ENCODE peak calls at places on chromosomes 13 and 19, in four cellular contexts. U, V, M and O are unnamed samples.

GRCh38 chr13:45682494-45683008 is 19.6 kb upstream of the CBY2 start:
- DNase-seq in U (no peak), V (no peak), M (no peak), O (no peak)

GRCh38 chr19:48480151-48480475 is 10.9 kb downstream of the CYTH2 start:
- DNase-seq in U (peak), V (no peak), M (peak), O (no peak)

GRCh38 chr19:3163230-3163886 is 15.2 kb upstream of the S1PR4 start:
- DNase-seq in U (peak), V (peak), M (peak), O (no peak)

GRCh38 chr19:19652482-19653295 is 9.2 kb upstream of the GMIP start:
- DNase-seq in U (no peak), V (no peak), M (no peak), O (no peak)

GRCh38 chr13:98925949-98926348 is 51.9 kb downstream of the DOCK9 start:
- DNase-seq in U (no peak), V (no peak), M (no peak), O (no peak)

GRCh38 chr13:105914637-105915036 is 620.8 kb downstream of the EFNB2 start:
- DNase-seq in U (no peak), V (no peak), M (no peak), O (no peak)

GRCh38 chr13:44767257-44767656 is 191.1 kb upstream of the TSC22D1 start:
- DNase-seq in U (no peak), V (no peak), M (no peak), O (no peak)

GRCh38 chr13:40457844-40458243 is 208.6 kb downstream of the FOXO1 start:
- DNase-seq in U (no peak), V (no peak), M (no peak), O (no peak)

GRCh38 chr13:44930907-44931676 is 58.2 kb downstream of the NUFIP1 start:
- DNase-seq in U (no peak), V (no peak), M (no peak), O (no peak)

GRCh38 chr13:47945738-47946137 is 55.3 kb downstream of the SUCLA2 start:
- DNase-seq in U (no peak), V (no peak), M (no peak), O (no peak)

GRCh38 chr13:35489050-35489449 is 12.6 kb upstream of the MAB21L1 start:
- DNase-seq in U (no peak), V (no peak), M (no peak), O (no peak)

GRCh38 chr13:19781526-19781925 is 1.2 kb downstream of the PSPC1 start:
- DNase-seq in U (no peak), V (no peak), M (no peak), O (no peak)

GRCh38 chr19:13978306-13978705 is 26.0 kb downstream of the DCAF15 start:
- DNase-seq in U (peak), V (no peak), M (peak), O (peak)

GRCh38 chr13:112942689-112943308 is 26.2 kb upstream of the MCF2L start:
- DNase-seq in U (peak), V (peak), M (peak), O (peak)

GRCh38 chr19:55273978-55274707 is 5.8 kb downstream of the HSPBP1 start:
- DNase-seq in U (no peak), V (no peak), M (no peak), O (no peak)

GRCh38 chr19:48755787-48756674 is 707 bp downstream of the FGF21 start:
- DNase-seq in U (no peak), V (no peak), M (no peak), O (no peak)

GRCh38 chr19:46254776-46255175 is 25.2 kb downstream of the IGFL1 start:
- DNase-seq in U (no peak), V (no peak), M (no peak), O (no peak)

GRCh38 chr19:19151418-19151817 is 13.1 kb upstream of the TMEM161A start:
- DNase-seq in U (no peak), V (no peak), M (no peak), O (no peak)

GRCh38 chr19:55352746-55353145 is 1.8 kb downstream of the COX6B2 start:
- DNase-seq in U (no peak), V (no peak), M (no peak), O (no peak)

GRCh38 chr19:35155441-35155840 is 906 bp downstream of the FXYD5 start:
- DNase-seq in U (no peak), V (no peak), M (no peak), O (no peak)

GRCh38 chr13:46516624-46517318 is 36.2 kb upstream of the LRCH1 start:
- DNase-seq in U (peak), V (no peak), M (no peak), O (no peak)

GRCh38 chr19:48102870-48103751 is 7.5 kb downstream of the PLA2G4C start:
- DNase-seq in U (no peak), V (peak), M (no peak), O (no peak)

GRCh38 chr13:66305960-66306617 is 924.0 kb downstream of the PCDH9 start:
- DNase-seq in U (no peak), V (no peak), M (no peak), O (no peak)

GRCh38 chr13:60112771-60113170 is 51.0 kb downstream of the DIAPH3 start:
- DNase-seq in U (no peak), V (no peak), M (no peak), O (no peak)

GRCh38 chr13:43545317-43545874 is 241.4 kb downstream of the ENOX1 start:
- DNase-seq in U (peak), V (no peak), M (peak), O (no peak)

GRCh38 chr19:42352216-42352892 is 26.9 kb downstream of the MEGF8 start:
- DNase-seq in U (no peak), V (no peak), M (no peak), O (no peak)

GRCh38 chr19:16326401-16327130 is 1.9 kb downstream of the KLF2 start:
- DNase-seq in U (no peak), V (no peak), M (peak), O (no peak)

GRCh38 chr13:102333320-102334181 is 68.3 kb downstream of the FGF14 start:
- DNase-seq in U (no peak), V (no peak), M (no peak), O (no peak)

GRCh38 chr19:1854032-1854541 is 5.8 kb upstream of the REXO1 start:
- DNase-seq in U (no peak), V (no peak), M (no peak), O (no peak)

GRCh38 chr13:51585234-51585672 is 991 bp downstream of the WDFY2 start:
- DNase-seq in U (peak), V (no peak), M (no peak), O (no peak)

GRCh38 chr13:112242777-112243176 is 133.4 kb upstream of the SPACA7 start:
- DNase-seq in U (no peak), V (no peak), M (no peak), O (peak)

GRCh38 chr13:26502826-26503225 is 54.7 kb upstream of the WASF3 start:
- DNase-seq in U (peak), V (no peak), M (peak), O (no peak)

GRCh38 chr19:34828156-34828555 is 55.1 kb upstream of the ZNF599 start:
- DNase-seq in U (no peak), V (no peak), M (no peak), O (no peak)

GRCh38 chr13:108948269-108948671 is 318.9 kb downstream of the MYO16 start:
- DNase-seq in U (no peak), V (peak), M (no peak), O (no peak)

GRCh38 chr19:29264897-29265296 is 51.9 kb upstream of the UQCRFS1 start:
- DNase-seq in U (no peak), V (no peak), M (no peak), O (peak)

GRCh38 chr13:97934590-97934989 is 18.9 kb upstream of the IPO5 start:
- DNase-seq in U (no peak), V (no peak), M (no peak), O (peak)

GRCh38 chr19:50311723-50312635 is 17.2 kb downstream of the KCNC3 start:
- DNase-seq in U (no peak), V (peak), M (peak), O (no peak)
- H3K4me3 ChIP-seq in U (no peak), V (peak), M (peak), O (no peak)

DNA sequence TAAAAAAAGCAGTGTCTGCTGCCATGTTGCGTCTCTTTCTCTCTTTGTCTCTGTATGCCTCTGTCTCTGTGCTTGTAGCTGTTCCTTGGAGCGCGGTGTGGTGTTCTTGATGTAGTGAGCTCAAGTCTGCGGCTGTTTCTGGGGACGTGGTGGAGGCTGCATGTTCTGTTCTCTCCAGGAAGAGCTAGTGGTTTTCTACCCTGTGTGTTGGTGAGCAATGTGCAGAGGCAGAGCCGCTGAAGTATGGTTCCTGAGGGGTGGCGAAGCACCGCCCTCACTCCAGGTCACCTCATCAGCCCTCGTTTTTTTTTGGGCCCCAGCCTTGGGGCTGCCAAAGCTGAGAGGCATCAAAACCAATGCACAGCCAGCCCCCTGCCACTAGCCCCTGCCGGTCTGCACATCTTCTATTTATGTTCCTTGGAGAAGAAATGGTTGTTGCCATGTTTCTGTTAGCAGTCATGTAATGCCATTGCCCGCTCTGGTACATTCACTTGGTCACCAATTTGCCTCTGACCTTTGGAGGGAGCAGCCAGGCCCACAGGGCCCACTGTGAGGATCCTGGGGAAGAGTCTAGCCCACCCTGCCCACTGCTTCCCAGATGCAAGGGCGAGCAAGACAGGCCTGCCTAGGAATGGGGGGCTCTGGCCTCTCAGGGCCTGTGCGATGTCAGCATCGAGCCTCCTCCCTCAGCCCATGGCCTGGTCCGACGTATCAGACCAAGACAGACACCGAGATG is 7.2 kb downstream of the HNRNPL start:
- DNase-seq in U (no peak), V (peak), M (peak), O (no peak)
- TF ChIP-seq POLR2A in U (no peak), V (no peak), M (no peak), O (no peak)

GRCh38 chr19:58519355-58520256 is at the start of gene ZBTB45:
- DNase-seq in U (peak), V (peak), M (peak), O (peak)
- TF ChIP-seq CTCF in U (peak), V (peak), M (peak), O (peak)

GRCh38 chr19:677601-678380 is 1.6 kb downstream of the FSTL3 start:
- DNase-seq in U (no peak), V (peak), M (no peak), O (no peak)
- H3K4me3 ChIP-seq in U (peak), V (peak), M (peak), O (no peak)

GRCh38 chr19:36850646-36851442 is at the start of gene ZNF345:
- DNase-seq in U (peak), V (peak), M (peak), O (peak)
- TF ChIP-seq POLR2A in U (peak), V (no peak), M (no peak), O (no peak)

GRCh38 chr19:6958786-6959185 is 62.4 kb downstream of the MBD3L2B start:
- DNase-seq in U (no peak), V (no peak), M (no peak), O (no peak)

GRCh38 chr19:6963259-6963852 is 57.9 kb downstream of the MBD3L2B start:
- DNase-seq in U (no peak), V (no peak), M (no peak), O (no peak)

GRCh38 chr19:6969490-6969889 is 51.7 kb downstream of the MBD3L2B start:
- DNase-seq in U (no peak), V (no peak), M (no peak), O (no peak)

GRCh38 chr19:6967962-6968361 is 53.3 kb downstream of the MBD3L2B start:
- DNase-seq in U (no peak), V (no peak), M (no peak), O (no peak)

DNA sequence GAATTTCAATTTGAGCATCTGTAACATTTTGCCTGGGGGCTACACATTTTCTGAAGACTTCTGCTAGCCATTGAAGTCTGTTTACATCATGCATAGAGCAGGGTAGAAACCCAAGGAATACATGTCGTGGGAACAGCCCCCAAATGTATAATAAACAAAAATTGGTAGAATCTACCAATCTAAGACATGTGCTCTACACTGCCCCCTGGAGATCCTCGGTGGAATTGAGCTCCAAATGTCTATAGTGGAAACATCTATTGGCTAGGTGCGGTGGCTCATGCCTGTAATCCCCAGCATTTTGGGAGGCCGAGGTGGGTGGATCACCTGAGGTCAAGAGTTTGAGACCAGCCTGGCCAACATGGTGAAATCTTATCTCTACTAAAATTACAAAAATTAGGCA is 57.3 kb downstream of the MBD3L2B start:
- DNase-seq in U (no peak), V (no peak), M (no peak), O (no peak)
- TF ChIP-seq CTCF in U (no peak), V (no peak), M (peak), O (no peak)

GRCh38 chr13:50513528-50513863 is 330.0 kb downstream of the DLEU7 start:
- DNase-seq in U (no peak), V (no peak), M (no peak), O (no peak)

GRCh38 chr13:50514249-50514648 is 329.2 kb downstream of the DLEU7 start:
- DNase-seq in U (no peak), V (no peak), M (no peak), O (no peak)

GRCh38 chr13:50509771-50510441 is 333.6 kb downstream of the DLEU7 start:
- DNase-seq in U (no peak), V (no peak), M (no peak), O (no peak)

GRCh38 chr13:50512602-50513527 is 330.6 kb downstream of the DLEU7 start:
- DNase-seq in U (peak), V (no peak), M (peak), O (peak)

GRCh38 chr13:50511877-50512332 is 331.6 kb downstream of the DLEU7 start:
- DNase-seq in U (no peak), V (no peak), M (no peak), O (no peak)
- H3K4me3 ChIP-seq in U (peak), V (no peak), M (peak), O (no peak)